ENCODE peak calls at places on chromosomes 5 and 9, in ten cellular contexts. G is stomach; M is fibroblast of lung; B is NB4; F is CD8-positive, alpha-beta T cell; U is aorta; E is tibial artery; S is epithelial cell of esophagus; J is cardiac fibroblast; L is BJ. V is an unnamed sample.
A peak's percentile ranks its signal among the peaks of the same experiment; 100 is the strongest.

GRCh38 chr9:89428901-89429890 is 68.7 kb downstream of the SEMA4D start:
- DNase-seq in G (no peak), M (no peak), B (peak; percentile 62), F (peak; percentile 73), U (peak; percentile 50), E (no peak), S (no peak), J (no peak), L (no peak), V (no peak)

GRCh38 chr5:119353686-119354366 is 2.0 kb upstream of the TNFAIP8 start:
- DNase-seq in G (no peak), M (no peak), B (no peak), F (no peak), U (no peak), E (no peak), S (no peak), J (no peak), L (no peak), V (no peak)

GRCh38 chr9:114488398-114489129 is 16.7 kb downstream of the WHRN start:
- DNase-seq in G (no peak), M (no peak), B (no peak), F (no peak), U (no peak), E (no peak), S (no peak), J (no peak), L (no peak), V (no peak)

GRCh38 chr5:59021837-59022514 is 439.1 kb downstream of the RAB3C start:
- DNase-seq in G (peak; percentile 35), M (no peak), B (no peak), F (no peak), U (no peak), E (no peak), S (peak; percentile 33), J (no peak), L (no peak), V (no peak)

GRCh38 chr5:89351232-89351631 is 468.2 kb upstream of the MEF2C start:
- DNase-seq in G (no peak), M (peak; percentile 85), B (no peak), F (no peak), U (no peak), E (no peak), S (peak; percentile 15), J (peak; percentile 62), L (peak; percentile 37), V (no peak)

GRCh38 chr9:19637084-19637483 is 151.8 kb downstream of the SLC24A2 start:
- DNase-seq in G (no peak), M (no peak), B (no peak), F (no peak), U (no peak), E (no peak), S (no peak), J (no peak), L (no peak), V (no peak)

GRCh38 chr9:78365979-78366697 is 69.2 kb downstream of the PSAT1 start:
- DNase-seq in G (no peak), M (peak; percentile 47), B (no peak), F (no peak), U (no peak), E (no peak), S (peak; percentile 19), J (peak; percentile 40), L (no peak), V (peak; percentile 42)

GRCh38 chr5:91070761-91071429 is 312.2 kb downstream of the ARRDC3 start:
- DNase-seq in G (no peak), M (no peak), B (no peak), F (no peak), U (no peak), E (no peak), S (no peak), J (no peak), L (no peak), V (no peak)

GRCh38 chr9:104747565-104748358 is at the start of gene NIPSNAP3A:
- DNase-seq in G (peak; percentile 88), M (peak; percentile 64), B (peak; percentile 91), F (peak; percentile 87), U (peak; percentile 94), E (peak; percentile 82), S (peak; percentile 78), J (peak; percentile 72), L (no peak), V (peak; percentile 91)

GRCh38 chr5:55821731-55822512 is 29.2 kb upstream of the IL31RA start:
- DNase-seq in G (peak; percentile 35), M (peak; percentile 15), B (no peak), F (no peak), U (peak; percentile 78), E (no peak), S (peak; percentile 36), J (peak; percentile 10), L (no peak), V (peak; percentile 40)

GRCh38 chr5:132224721-132225120 is 2.9 kb downstream of the P4HA2 start:
- DNase-seq in G (no peak), M (no peak), B (no peak), F (no peak), U (peak; percentile 10), E (no peak), S (no peak), J (no peak), L (no peak), V (no peak)

GRCh38 chr5:1401681-1402096 is 43.6 kb downstream of the SLC6A3 start:
- DNase-seq in G (no peak), M (no peak), B (no peak), F (no peak), U (no peak), E (no peak), S (no peak), J (no peak), L (no peak), V (no peak)

GRCh38 chr9:33159760-33160127 is 7.4 kb downstream of the B4GALT1 start:
- DNase-seq in G (peak; percentile 50), M (peak; percentile 77), B (peak; percentile 91), F (peak; percentile 68), U (no peak), E (peak; percentile 61), S (peak; percentile 78), J (peak; percentile 84), L (peak; percentile 46), V (no peak)

DNA sequence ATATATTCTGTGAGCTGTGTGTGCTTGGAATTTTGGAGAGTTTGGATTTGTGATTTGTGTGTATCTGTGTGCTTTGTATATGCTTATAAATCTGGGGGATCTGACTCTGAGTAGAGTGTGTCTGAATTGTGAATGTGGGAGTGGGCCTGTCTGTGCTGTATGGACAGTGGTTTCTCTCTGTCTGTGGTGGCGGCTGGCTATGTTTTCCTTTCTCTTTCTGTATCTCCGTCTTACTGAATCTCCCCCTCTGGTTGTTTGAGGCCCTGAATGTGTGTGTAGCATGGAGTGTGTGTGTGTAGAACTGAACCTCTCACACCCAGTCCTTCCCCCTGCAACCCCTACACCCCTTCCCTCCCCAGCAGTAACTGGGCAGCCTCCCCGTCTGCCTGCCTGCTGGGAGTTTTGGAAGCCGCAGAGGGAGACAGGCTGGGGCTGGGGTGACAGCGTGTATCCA is 4.7 kb downstream of the CXXC5 start:
- DNase-seq in G (no peak), M (no peak), B (no peak), F (no peak), U (no peak), E (no peak), S (no peak), J (no peak), L (no peak), V (no peak)
- H3K4me3 ChIP-seq in G (peak overlapping the region; percentile 3), M (peak overlapping the region; percentile 11), B (peak overlapping the region; percentile 43), F (no peak overlapping the region), U (no peak overlapping the region), E (peak overlapping the region; percentile 71), S (no peak overlapping the region), J (no peak overlapping the region), L (peak overlapping the region; percentile 5), V (no peak overlapping the region)

DNA sequence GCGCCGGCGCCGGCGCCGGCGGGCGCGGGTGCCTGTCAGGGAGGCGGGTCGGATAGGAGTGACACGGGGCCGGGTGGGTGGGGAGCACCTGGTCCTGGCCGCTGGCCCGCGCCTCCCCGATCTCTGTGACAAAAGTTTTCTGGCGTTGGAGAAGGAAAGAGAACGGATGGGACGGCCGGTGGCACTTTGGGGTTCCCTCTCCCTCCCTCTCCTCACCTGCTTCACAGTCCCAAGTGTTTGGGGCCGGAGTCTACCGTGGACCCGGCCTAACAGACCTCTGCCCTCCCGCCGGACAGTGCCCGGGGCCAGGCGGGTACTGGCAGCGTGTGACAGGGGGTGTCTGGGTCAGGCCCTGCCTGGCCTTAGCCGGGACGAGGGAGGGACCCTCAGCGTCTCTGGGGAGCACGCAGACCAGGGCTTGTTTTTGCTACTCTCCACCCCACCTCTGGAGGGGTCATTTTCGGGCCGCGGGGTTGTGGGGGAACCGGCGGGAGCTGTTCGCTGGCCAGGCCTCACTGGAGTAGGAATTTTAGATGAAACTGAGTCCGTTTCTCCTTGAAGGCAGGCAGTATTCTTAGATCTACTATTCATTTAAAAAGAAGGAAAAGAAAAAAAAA is 1.7 kb downstream of the PRDM6 start:
- DNase-seq in G (no peak), M (no peak), B (no peak), F (no peak), U (no peak), E (no peak), S (no peak), J (no peak), L (no peak), V (no peak)
- H3K4me3 ChIP-seq in G (peak overlapping the region; percentile 58), M (peak overlapping the region; percentile 90), B (no peak overlapping the region), F (no peak overlapping the region), U (peak overlapping the region; percentile 79), E (peak overlapping the region; percentile 90), S (no peak overlapping the region), J (peak overlapping the region; percentile 54), L (no peak overlapping the region), V (peak overlapping the region; percentile 84)

GRCh38 chr5:32014345-32014744 is 159.8 kb downstream of the GOLPH3 start:
- DNase-seq in G (no peak), M (no peak), B (peak; percentile 22), F (no peak), U (no peak), E (no peak), S (no peak), J (no peak), L (no peak), V (no peak)
- H3K4me3 ChIP-seq in G (no peak overlapping the region), M (no peak overlapping the region), B (no peak overlapping the region), F (no peak overlapping the region), U (no peak overlapping the region), E (no peak overlapping the region), S (no peak overlapping the region), J (no peak overlapping the region), L (no peak overlapping the region), V (no peak overlapping the region)

DNA sequence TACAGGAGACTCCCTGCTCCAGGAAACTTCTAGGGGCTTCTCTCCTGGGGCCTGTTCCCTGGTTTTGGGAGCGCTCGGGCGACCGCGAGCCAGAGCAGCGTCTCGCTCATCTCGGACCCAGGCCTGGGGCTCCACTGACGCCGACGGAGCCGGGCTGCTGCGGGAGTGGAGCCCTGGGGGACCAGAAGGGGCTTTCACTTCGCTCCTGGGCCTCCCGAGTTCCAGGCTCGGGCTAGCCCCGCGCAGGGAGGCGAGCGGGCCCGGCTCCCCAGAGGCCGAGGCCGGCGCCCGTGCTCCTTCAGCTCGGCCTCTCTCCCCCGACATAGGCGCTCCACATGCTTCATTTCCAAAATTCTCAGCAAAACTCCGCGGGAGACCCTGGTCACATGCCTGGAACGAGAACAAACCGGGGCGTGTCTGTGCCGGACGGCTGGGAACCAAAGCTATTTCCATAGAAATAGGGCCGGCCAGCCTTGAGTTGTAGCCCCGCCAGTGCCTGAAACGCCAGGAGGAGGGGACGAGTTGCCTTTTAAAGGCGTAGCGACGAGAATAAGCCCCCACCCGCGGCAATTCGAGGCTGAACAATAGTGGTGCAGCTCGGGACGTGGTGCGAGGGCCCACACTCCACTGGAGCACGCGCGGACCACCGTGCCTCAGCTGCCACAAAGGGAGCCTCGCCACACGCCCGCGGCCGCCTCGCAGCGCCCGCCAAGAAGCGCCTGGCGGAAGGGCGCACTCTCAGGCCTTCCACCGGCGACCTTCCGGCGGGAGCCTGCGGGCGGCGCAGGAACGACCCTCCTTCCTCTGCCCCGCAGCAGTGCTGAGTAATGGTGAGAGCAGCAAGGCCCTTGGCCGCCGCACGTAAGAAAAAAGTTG is 1.1 kb upstream of the G3BP1 start:
- DNase-seq in G (peak; percentile 59), M (peak; percentile 85), B (peak; percentile 88), F (no peak), U (peak; percentile 88), E (peak; percentile 78), S (peak; percentile 49), J (peak; percentile 92), L (no peak), V (peak; percentile 77)
- H3K4me3 ChIP-seq in G (peak overlapping the region; percentile 54), M (peak overlapping the region; percentile 23), B (peak overlapping the region; percentile 68), F (peak overlapping the region; percentile 64), U (peak overlapping the region; percentile 37), E (peak overlapping the region; percentile 59), S (peak overlapping the region; percentile 59), J (peak overlapping the region; percentile 56), L (peak overlapping the region; percentile 45), V (peak overlapping the region; percentile 13)